ENCODE peak calls at places on chromosome 15, in nine cellular contexts. L is activated T-helper 1 cell treated with anti-CD3 and anti-CD28 coated beads, Interleukin-12 subunit alpha, Interleukin-12 subunit beta, Interleukin-2, Interleukin-4 antibody, amounts not matched to agents 30 ng/mL and 10 ng/mL and 1 ng/mL, durations not matched to agents 14 hours and 24 hours and 36 hours; C is activated naive CD8-positive, alpha-beta T cell treated with anti-CD3 and anti-CD28 coated beads, Interleukin-2, amount 50 U/mL, for 24 hours; Y is foreskin fibroblast; B is GM23248; I is iPS-NIHi11; E is neural crest cell; T is small intestine; A is SW 1271. M is an unnamed sample.

GRCh38 chr15:95169701-95170459 is 938.5 kb downstream of the MCTP2 start:
- DNase-seq in C (no peak), B (peak), L (no peak), E (no peak), Y (peak), A (no peak), T (no peak), I (no peak), M (no peak)

GRCh38 chr15:96334017-96334704 is 3.7 kb downstream of the NR2F2 start:
- DNase-seq in E (no peak), Y (peak), A (no peak), L (no peak), T (no peak), I (no peak), B (no peak), C (no peak), M (no peak)

GRCh38 chr15:32030795-32031194 is 480 bp downstream of the CHRNA7 start:
- DNase-seq in B (peak), T (peak), C (no peak), L (no peak), A (no peak), Y (peak), I (peak), E (peak), M (peak)

GRCh38 chr15:76196949-76197315 is 114.3 kb downstream of the ETFA start:
- DNase-seq in L (no peak), C (no peak), I (no peak), T (no peak), Y (no peak), A (no peak), E (no peak), B (no peak), M (no peak)

GRCh38 chr15:79089331-79089889 is 1.2 kb downstream of the RASGRF1 start:
- DNase-seq in Y (no peak), B (no peak), E (no peak), C (no peak), A (no peak), T (no peak), L (no peak), I (peak), M (peak)

GRCh38 chr15:76533060-76533955 is 196.7 kb downstream of the ISL2 start:
- DNase-seq in C (no peak), A (no peak), E (no peak), I (no peak), Y (peak), B (no peak), T (peak), L (no peak), M (no peak)

GRCh38 chr15:63136742-63137141 is 15.1 kb downstream of the LACTB start:
- DNase-seq in C (no peak), A (no peak), E (no peak), Y (no peak), T (no peak), L (no peak), I (no peak), B (no peak), M (no peak)

GRCh38 chr15:81338422-81339007 is 14.6 kb upstream of the STARD5 start:
- DNase-seq in I (no peak), E (no peak), T (no peak), Y (peak), L (no peak), A (peak), C (no peak), B (peak), M (no peak)

GRCh38 chr15:92377083-92377789 is 16.4 kb upstream of the ST8SIA2 start:
- DNase-seq in E (no peak), C (no peak), I (no peak), B (peak), T (no peak), A (no peak), Y (no peak), L (no peak), M (peak)

M was measured in islet precursor cell.